ENCODE peak calls at places on chromosomes 4 and X, in seven cellular contexts. N is hepatocyte, Q is lung, R is A549, W is WERI-Rb-1, M is choroid plexus epithelial cell, D is psoas muscle. C is an unnamed sample.

GRCh38 chr4:172547724-172548123 is 620.9 kb upstream of the GALNT7 start:
- DNase-seq in D (no peak), Q (no peak), M (no peak), N (no peak), W (peak), R (peak), C (no peak)

GRCh38 chr4:174702974-174703478 is 126.0 kb downstream of the GLRA3 start:
- DNase-seq in M (peak), Q (no peak), W (no peak), N (no peak), D (no peak), R (no peak), C (no peak)

GRCh38 chr4:54781771-54782170 is 124.0 kb downstream of the KIT start:
- DNase-seq in N (no peak), M (no peak), Q (no peak), R (no peak), W (no peak), D (peak), C (no peak)

GRCh38 chrX:41779058-41779564 is 55.1 kb downstream of the GPR82 start:
- DNase-seq in W (no peak), Q (no peak), M (peak), R (peak), N (peak), D (no peak), C (no peak)

GRCh38 chr4:104015680-104016079 is 295.9 kb upstream of the TACR3 start:
- DNase-seq in D (no peak), Q (no peak), N (peak), R (peak), M (peak), W (peak), C (no peak)

GRCh38 chrX:154457491-154458115 is 478 bp upstream of the PLXNA3 start:
- DNase-seq in M (no peak), D (no peak), W (peak), R (no peak), Q (no peak), N (peak), C (no peak)

GRCh38 chr4:39539026-39539690 is 11.9 kb upstream of the UGDH start:
- DNase-seq in Q (no peak), W (no peak), N (no peak), D (no peak), M (peak), R (peak), C (no peak)

GRCh38 chr4:47814896-47815295 is 23.0 kb downstream of the CORIN start:
- DNase-seq in D (no peak), M (peak), R (no peak), W (no peak), N (no peak), Q (no peak), C (no peak)

GRCh38 chrX:104351173-104351769 is 96.5 kb upstream of the ESX1 start:
- DNase-seq in Q (no peak), R (peak), N (no peak), M (peak), W (no peak), D (no peak), C (no peak)

GRCh38 chrX:40085086-40085551 is 12.6 kb downstream of the BCOR start:
- DNase-seq in N (peak), M (peak), Q (no peak), R (no peak), D (no peak), W (no peak), C (no peak)

GRCh38 chr4:107380836-107381438 is 339.1 kb downstream of the PAPSS1 start:
- DNase-seq in R (peak), N (no peak), Q (no peak), W (no peak), D (no peak), M (peak), C (no peak)

GRCh38 chrX:118226060-118226428 is 109.4 kb upstream of the KLHL13 start:
- DNase-seq in N (peak), Q (no peak), M (peak), W (no peak), D (no peak), R (peak), C (no peak)

GRCh38 chr4:8710946-8711345 is 118.4 kb downstream of the CPZ start:
- DNase-seq in D (no peak), M (no peak), N (no peak), W (no peak), R (no peak), Q (no peak), C (no peak)

GRCh38 chr4:25172964-25173917 is 13.0 kb upstream of the SEPSECS start:
- DNase-seq in D (no peak), Q (no peak), R (peak), W (no peak), M (peak), N (peak), C (no peak)

GRCh38 chrX:139639253-139639652 is 68.7 kb downstream of the MCF2 start:
- DNase-seq in R (no peak), W (no peak), Q (no peak), M (no peak), N (no peak), D (no peak), C (no peak)

GRCh38 chr4:83569967-83570366 is 34.1 kb downstream of the GPAT3 start:
- DNase-seq in M (no peak), D (no peak), W (no peak), Q (no peak), R (no peak), N (no peak), C (no peak)

GRCh38 chr4:180640193-180640592 is 1603.0 kb upstream of the TENM3 start:
- DNase-seq in N (no peak), D (no peak), M (no peak), Q (no peak), W (no peak), R (no peak), C (no peak)

C was measured in vagina.